ENCODE peak calls at places on chromosome X, in six cellular contexts. Z, T, N, L, F and W are unnamed samples.

GRCh38 chrX:39891781-39892180 is 206.0 kb downstream of the BCOR start:
- DNase-seq in Z (no peak), N (no peak), F (no peak), T (no peak), L (no peak), W (no peak)

GRCh38 chrX:136048446-136048845 is 63.2 kb downstream of the SLC9A6 start:
- DNase-seq in L (no peak), F (no peak), Z (no peak), T (no peak), N (no peak), W (no peak)

GRCh38 chrX:24023972-24024664 is 2.9 kb downstream of the KLHL15 start:
- DNase-seq in L (peak; percentile 55), Z (no peak), T (no peak), N (peak; percentile 49), F (no peak), W (no peak)

GRCh38 chrX:68846536-68846935 is 17.7 kb downstream of the EFNB1 start:
- DNase-seq in Z (no peak), T (peak; percentile 72), L (no peak), N (no peak), F (peak; percentile 63), W (no peak)

GRCh38 chrX:45196701-45197100 is 4.0 kb downstream of the DIPK2B start:
- DNase-seq in L (no peak), N (peak; percentile 86), T (no peak), F (no peak), Z (no peak), W (no peak)

GRCh38 chrX:19566359-19567141 is 51.2 kb upstream of the MAP3K15 start:
- DNase-seq in N (peak; percentile 1), F (no peak), T (no peak), Z (peak; percentile 65), L (no peak), W (no peak)

GRCh38 chrX:122565952-122566351 is 618.1 kb upstream of the GRIA3 start:
- DNase-seq in N (no peak), L (no peak), F (no peak), T (no peak), Z (no peak), W (peak; percentile 9)

GRCh38 chrX:38332505-38332904 is 5.2 kb upstream of the RPGR start:
- DNase-seq in Z (no peak), T (no peak), F (no peak), N (no peak), L (no peak), W (no peak)

GRCh38 chrX:81378550-81378949 is 176.6 kb downstream of the SH3BGRL start:
- DNase-seq in L (no peak), Z (no peak), F (no peak), N (no peak), T (no peak), W (no peak)

GRCh38 chrX:112148397-112148796 is 65.8 kb upstream of the TRPC5 start:
- DNase-seq in N (no peak), L (no peak), T (no peak), Z (no peak), F (no peak), W (no peak)

GRCh38 chrX:9902651-9903050 is 64.5 kb upstream of the CLDN34 start:
- DNase-seq in N (no peak), T (no peak), F (no peak), Z (no peak), L (no peak), W (no peak)

GRCh38 chrX:79094075-79094832 is 50.2 kb upstream of the GPR174 start:
- DNase-seq in Z (no peak), T (no peak), N (no peak), L (no peak), F (no peak), W (no peak)

DNA sequence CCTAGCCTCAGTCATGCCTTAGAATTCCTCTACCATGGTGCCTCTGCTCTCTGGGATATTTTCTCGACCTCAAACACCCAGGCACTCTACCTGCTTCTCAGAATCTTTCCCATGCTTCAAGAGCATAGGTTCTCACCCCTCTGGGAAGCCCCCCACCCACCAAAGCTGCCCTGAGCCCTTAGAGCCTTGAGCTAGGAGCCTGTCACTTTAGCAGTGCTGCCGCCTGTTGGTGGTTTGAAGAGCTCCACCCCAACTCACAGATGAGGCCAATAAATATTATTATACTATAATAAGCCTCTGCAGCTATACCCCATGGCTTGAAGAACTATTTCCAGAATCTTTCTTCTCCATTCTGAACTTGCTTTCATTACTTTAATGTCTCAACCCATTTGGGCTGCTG is 109.7 kb downstream of the RTL5 start:
- DNase-seq in L (peak; percentile 48), T (peak; percentile 47), Z (no peak), F (no peak), N (no peak), W (peak; percentile 39)
- TF ChIP-seq JUN in L (no peak), T (no peak), Z (no peak), F (no peak), N (no peak), W (no peak)

GRCh38 chrX:47248576-47248975 is 15.8 kb downstream of the USP11 start:
- DNase-seq in L (no peak), T (no peak), F (no peak), N (no peak), Z (no peak), W (no peak)

GRCh38 chrX:47247206-47247998 is 14.6 kb downstream of the USP11 start:
- DNase-seq in Z (no peak), F (no peak), N (no peak), L (no peak), T (no peak), W (no peak)

GRCh38 chrX:47247999-47248320 is 15.2 kb downstream of the USP11 start:
- DNase-seq in L (no peak), Z (no peak), F (no peak), N (no peak), T (no peak), W (no peak)

GRCh38 chrX:47245156-47245555 is 12.3 kb downstream of the USP11 start:
- DNase-seq in N (no peak), Z (no peak), L (no peak), T (no peak), F (no peak), W (no peak)

GRCh38 chrX:47250017-47250347 is 17.2 kb downstream of the USP11 start:
- DNase-seq in N (no peak), F (no peak), Z (no peak), T (no peak), L (no peak), W (no peak)
- TF ChIP-seq JUN in N (no peak), F (no peak), Z (no peak), T (no peak), L (no peak), W (no peak)

GRCh38 chrX:111041018-111041462 is 55.0 kb upstream of the PAK3 start:
- DNase-seq in T (no peak), Z (peak; percentile 9), N (no peak), L (no peak), F (no peak), W (no peak)

GRCh38 chrX:111039606-111040005 is 56.4 kb upstream of the PAK3 start:
- DNase-seq in L (no peak), N (no peak), T (peak; percentile 10), F (no peak), Z (no peak), W (no peak)

GRCh38 chrX:111035991-111036390 is 60.0 kb upstream of the PAK3 start:
- DNase-seq in F (no peak), L (no peak), T (no peak), N (no peak), Z (no peak), W (no peak)

GRCh38 chrX:111035256-111035655 is 60.7 kb upstream of the PAK3 start:
- DNase-seq in L (no peak), Z (no peak), T (no peak), N (no peak), F (no peak), W (no peak)

GRCh38 chrX:111040377-111041017 is 55.5 kb upstream of the PAK3 start:
- DNase-seq in Z (no peak), L (no peak), F (no peak), T (no peak), N (no peak), W (peak; percentile 11)
- TF ChIP-seq JUN in Z (no peak), L (no peak), F (no peak), T (no peak), N (no peak), W (no peak)

DNA sequence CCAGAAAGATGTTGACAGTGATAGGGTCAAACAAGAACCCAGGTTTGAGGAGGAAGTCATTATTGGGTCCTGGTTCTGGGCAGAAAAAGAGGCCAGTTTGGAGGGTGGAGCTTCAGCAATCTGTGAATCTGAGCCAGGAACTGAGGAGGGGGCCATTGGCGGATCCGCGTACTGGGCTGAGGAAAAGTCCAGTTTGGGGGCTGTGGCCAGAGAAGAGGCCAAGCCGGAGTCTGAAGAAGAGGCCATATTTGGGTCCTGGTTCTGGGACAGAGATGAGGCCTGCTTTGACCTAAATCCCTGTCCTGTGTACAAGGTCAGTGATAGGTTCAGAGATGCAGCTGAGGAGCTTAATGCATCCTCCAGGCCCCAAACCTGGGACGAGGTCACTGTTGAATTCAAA is 3.7 kb downstream of the GPRASP2 start:
- DNase-seq in L (no peak), T (no peak), Z (no peak), N (no peak), F (no peak), W (no peak)
- TF ChIP-seq JUN in L (no peak), T (no peak), Z (no peak), N (no peak), F (no peak), W (no peak)

DNA sequence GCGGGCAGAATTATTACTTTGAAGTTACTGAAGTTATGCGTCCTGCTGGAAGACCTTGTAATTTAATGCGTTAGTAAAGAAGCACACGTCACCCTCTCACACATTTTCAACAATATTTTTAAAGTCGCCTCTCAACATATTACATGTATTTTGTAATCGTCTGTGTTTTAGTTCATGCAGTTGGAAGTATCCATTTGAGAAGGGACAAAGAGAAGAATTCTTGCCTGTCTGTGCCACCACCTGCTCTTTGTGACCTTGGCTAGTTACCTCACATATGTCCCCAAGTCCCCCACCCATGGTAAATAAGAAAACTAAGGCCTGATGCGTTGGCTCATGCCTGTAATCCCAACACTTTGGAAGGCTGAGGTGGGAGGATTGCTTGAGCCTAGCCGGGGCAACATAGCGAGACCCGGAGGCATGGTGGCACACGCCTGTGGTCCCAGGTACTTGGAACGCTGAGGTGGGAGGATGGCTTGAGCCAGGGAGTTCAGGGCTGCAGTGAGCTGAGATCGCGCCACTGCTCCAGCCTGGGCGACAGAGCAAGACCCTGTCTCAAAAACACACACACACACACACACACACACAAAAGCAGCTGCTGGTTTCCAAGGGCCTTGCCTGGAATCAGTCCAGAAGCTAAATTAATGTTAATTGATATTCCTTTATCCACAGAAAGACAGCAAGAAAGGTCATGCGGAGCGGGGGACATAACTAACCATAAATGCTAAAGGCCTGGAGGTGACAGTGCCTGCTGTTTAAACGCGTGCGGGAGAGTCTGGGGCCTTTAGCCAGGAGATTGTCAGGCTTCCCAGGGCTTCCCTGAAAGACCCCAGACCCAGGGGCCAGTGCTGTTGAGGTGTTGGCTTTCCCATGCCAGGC is 811 bp downstream of the TMEM187 start:
- DNase-seq in F (no peak), T (no peak), Z (peak; percentile 40), N (no peak), L (peak; percentile 27), W (no peak)
- TF ChIP-seq JUN in F (no peak), T (no peak), Z (no peak), N (no peak), L (no peak), W (no peak)

DNA sequence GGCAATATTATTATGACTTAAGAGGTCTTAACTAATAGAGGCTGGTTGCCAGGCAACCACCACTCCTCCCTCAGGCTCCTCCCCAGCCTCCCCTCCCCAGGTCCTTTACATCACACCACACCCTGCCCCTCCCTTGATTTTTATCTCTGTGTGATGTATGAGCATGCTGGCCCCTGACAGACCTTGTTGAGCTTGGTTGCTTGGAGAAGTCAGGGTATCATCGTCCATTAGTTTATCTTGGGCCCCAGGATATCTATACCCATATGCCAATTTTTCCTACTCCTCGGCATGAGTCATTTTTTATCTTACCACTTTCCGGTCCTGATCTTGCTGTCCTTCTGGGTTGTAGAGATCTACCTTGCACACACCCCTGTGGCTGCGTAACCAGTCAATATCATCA is 2.5 kb downstream of the AKAP4 start:
- DNase-seq in T (no peak), Z (no peak), N (no peak), L (peak; percentile 83), F (no peak), W (no peak)
- TF ChIP-seq JUN in T (no peak), Z (no peak), N (peak; percentile 4), L (peak; percentile 74), F (no peak), W (no peak)